ENCODE peak calls at places on chromosomes 1 and 21, in four cellular contexts. One of them, this sample, is unnamed.

GRCh38 chr1:82227286-82227685 is 426.6 kb downstream of the ADGRL2 start:
- DNase-seq in hepatocyte: no peak
- DNase-seq in MG63: no peak
- DNase-seq in transverse colon: no peak
- DNase-seq in this sample: no peak

GRCh38 chr1:192571706-192572105 is 3.9 kb upstream of the RGS1 start:
- DNase-seq in transverse colon: no peak
- DNase-seq in hepatocyte: no peak
- DNase-seq in MG63: no peak
- DNase-seq in this sample: no peak

GRCh38 chr1:95084317-95085176 is 11.8 kb upstream of the ALG14 start:
- DNase-seq in hepatocyte: peak
- DNase-seq in transverse colon: no peak
- DNase-seq in MG63: peak
- DNase-seq in this sample: peak

GRCh38 chr1:4046836-4047461 is 146.9 kb upstream of the C1orf174 start:
- DNase-seq in hepatocyte: no peak
- DNase-seq in transverse colon: no peak
- DNase-seq in MG63: no peak
- DNase-seq in this sample: peak

GRCh38 chr1:98201640-98202039 is 280.8 kb upstream of the DPYD start:
- DNase-seq in hepatocyte: no peak
- DNase-seq in transverse colon: no peak
- DNase-seq in MG63: no peak
- DNase-seq in this sample: no peak

GRCh38 chr1:30271401-30272287 is 451.7 kb downstream of the MATN1 start:
- DNase-seq in transverse colon: no peak
- DNase-seq in MG63: no peak
- DNase-seq in hepatocyte: no peak
- DNase-seq in this sample: no peak

GRCh38 chr1:4684142-4684541 is 29.7 kb downstream of the AJAP1 start:
- DNase-seq in MG63: no peak
- DNase-seq in hepatocyte: peak
- DNase-seq in transverse colon: no peak
- DNase-seq in this sample: no peak

GRCh38 chr1:160978510-160978927 is 23.9 kb upstream of the ITLN2 start:
- DNase-seq in hepatocyte: no peak
- DNase-seq in MG63: no peak
- DNase-seq in transverse colon: peak
- DNase-seq in this sample: no peak

GRCh38 chr1:179831852-179832699 is 45.5 kb downstream of the TOR1AIP2 start:
- DNase-seq in hepatocyte: no peak
- DNase-seq in MG63: no peak
- DNase-seq in transverse colon: no peak
- DNase-seq in this sample: peak

GRCh38 chr1:96749618-96750017 is 28.0 kb downstream of the PTBP2 start:
- DNase-seq in transverse colon: no peak
- DNase-seq in MG63: no peak
- DNase-seq in hepatocyte: no peak
- DNase-seq in this sample: no peak

GRCh38 chr1:64856564-64856963 is 109.8 kb downstream of the JAK1 start:
- DNase-seq in transverse colon: peak
- DNase-seq in MG63: no peak
- DNase-seq in hepatocyte: no peak
- DNase-seq in this sample: no peak

GRCh38 chr1:15616704-15617172 is 520 bp upstream of the DDI2 start:
- DNase-seq in hepatocyte: peak
- DNase-seq in transverse colon: no peak
- DNase-seq in MG63: peak
- DNase-seq in this sample: peak

GRCh38 chr1:13968361-13968760 is 268.4 kb downstream of the PRDM2 start:
- DNase-seq in transverse colon: no peak
- DNase-seq in MG63: no peak
- DNase-seq in hepatocyte: no peak
- DNase-seq in this sample: no peak

GRCh38 chr1:103275725-103276124 is 167.4 kb upstream of the COL11A1 start:
- DNase-seq in transverse colon: no peak
- DNase-seq in hepatocyte: no peak
- DNase-seq in MG63: no peak
- DNase-seq in this sample: no peak

GRCh38 chr1:19582318-19582717 is 61.8 kb upstream of the NBL1 start:
- DNase-seq in MG63: no peak
- DNase-seq in transverse colon: peak
- DNase-seq in hepatocyte: peak
- DNase-seq in this sample: peak

GRCh38 chr1:42934541-42935312 is 23.9 kb downstream of the SLC2A1 start:
- DNase-seq in hepatocyte: no peak
- DNase-seq in MG63: no peak
- DNase-seq in transverse colon: peak
- DNase-seq in this sample: no peak

GRCh38 chr21:26732442-26733221 is 112.6 kb downstream of the ADAMTS1 start:
- DNase-seq in hepatocyte: peak
- DNase-seq in MG63: no peak
- DNase-seq in transverse colon: peak
- DNase-seq in this sample: no peak

This sample was measured in Peyer's patch.